ENCODE peak calls at places on chromosome 22, in four cellular contexts. One of them, this sample, is unnamed.
A peak's percentile ranks its signal among the peaks of the same experiment; 100 is the strongest.

GRCh38 chr22:44261164-44261860 is 51.4 kb downstream of the SHISAL1 start:
- DNase-seq in fibroblast of lung: no peak
- DNase-seq in cardiac fibroblast: no peak
- DNase-seq in prostate gland: no peak
- DNase-seq in this sample: no peak

GRCh38 chr22:27754247-27754887 is 47.2 kb downstream of the MN1 start:
- DNase-seq in fibroblast of lung: peak; percentile 70
- DNase-seq in cardiac fibroblast: no peak
- DNase-seq in prostate gland: peak; percentile 72
- DNase-seq in this sample: peak; percentile 38

GRCh38 chr22:19625331-19626041 is 88.8 kb upstream of the SEPTIN5 start:
- DNase-seq in fibroblast of lung: no peak
- DNase-seq in cardiac fibroblast: no peak
- DNase-seq in prostate gland: no peak
- DNase-seq in this sample: no peak

GRCh38 chr22:23520875-23521441 is 59.1 kb downstream of the IGLL1 start:
- DNase-seq in fibroblast of lung: peak; percentile 43
- DNase-seq in cardiac fibroblast: peak; percentile 14
- DNase-seq in prostate gland: no peak
- DNase-seq in this sample: no peak

GRCh38 chr22:25102722-25103121 is 96.9 kb upstream of the CRYBB3 start:
- DNase-seq in fibroblast of lung: no peak
- DNase-seq in cardiac fibroblast: no peak
- DNase-seq in prostate gland: no peak
- DNase-seq in this sample: no peak

GRCh38 chr22:21082248-21082647 is 36.5 kb downstream of the LRRC74B start:
- DNase-seq in fibroblast of lung: peak; percentile 39
- DNase-seq in cardiac fibroblast: no peak
- DNase-seq in prostate gland: no peak
- DNase-seq in this sample: peak; percentile 31

GRCh38 chr22:26479792-26480610 is 3.6 kb downstream of the HPS4 start:
- DNase-seq in fibroblast of lung: no peak
- DNase-seq in cardiac fibroblast: no peak
- DNase-seq in prostate gland: peak; percentile 63
- DNase-seq in this sample: no peak

GRCh38 chr22:22414266-22414665 is 94.3 kb downstream of the ZNF280B start:
- DNase-seq in fibroblast of lung: no peak
- DNase-seq in cardiac fibroblast: no peak
- DNase-seq in prostate gland: no peak
- DNase-seq in this sample: no peak

GRCh38 chr22:44909241-44909640 is 100.6 kb downstream of the PHF21B start:
- DNase-seq in fibroblast of lung: no peak
- DNase-seq in cardiac fibroblast: no peak
- DNase-seq in prostate gland: no peak
- DNase-seq in this sample: no peak

GRCh38 chr22:33832558-33833151 is 87.6 kb downstream of the LARGE1 start:
- DNase-seq in fibroblast of lung: peak; percentile 16
- DNase-seq in cardiac fibroblast: no peak
- DNase-seq in prostate gland: no peak
- DNase-seq in this sample: no peak

GRCh38 chr22:44574057-44574456 is 76.0 kb upstream of the RTL6 start:
- DNase-seq in fibroblast of lung: peak; percentile 69
- DNase-seq in cardiac fibroblast: peak; percentile 69
- DNase-seq in prostate gland: peak; percentile 47
- DNase-seq in this sample: no peak

GRCh38 chr22:32880061-32880460 is 78.6 kb downstream of the TIMP3 start:
- DNase-seq in fibroblast of lung: peak; percentile 84
- DNase-seq in cardiac fibroblast: peak; percentile 43
- DNase-seq in prostate gland: no peak
- DNase-seq in this sample: peak; percentile 27

GRCh38 chr22:44642096-44642644 is 59.8 kb upstream of the PRR5 start:
- DNase-seq in fibroblast of lung: no peak
- DNase-seq in cardiac fibroblast: no peak
- DNase-seq in prostate gland: no peak
- DNase-seq in this sample: no peak

GRCh38 chr22:33577862-33578411 is 342.3 kb downstream of the LARGE1 start:
- DNase-seq in fibroblast of lung: peak; percentile 12
- DNase-seq in cardiac fibroblast: no peak
- DNase-seq in prostate gland: no peak
- DNase-seq in this sample: peak; percentile 9

GRCh38 chr22:22462813-22463567 is 45.6 kb downstream of the ZNF280B start:
- DNase-seq in fibroblast of lung: no peak
- DNase-seq in cardiac fibroblast: peak; percentile 39
- DNase-seq in prostate gland: no peak
- DNase-seq in this sample: no peak

GRCh38 chr22:17705565-17706450 is 67.3 kb downstream of the BCL2L13 start:
- DNase-seq in fibroblast of lung: peak; percentile 33
- DNase-seq in cardiac fibroblast: no peak
- DNase-seq in prostate gland: no peak
- DNase-seq in this sample: no peak

GRCh38 chr22:29722587-29722986 is 2.8 kb downstream of the CABP7 start:
- DNase-seq in fibroblast of lung: peak; percentile 34
- DNase-seq in cardiac fibroblast: no peak
- DNase-seq in prostate gland: no peak
- DNase-seq in this sample: no peak

GRCh38 chr22:33380789-33381530 is 322.8 kb upstream of the SYN3 start:
- DNase-seq in fibroblast of lung: peak; percentile 96
- DNase-seq in cardiac fibroblast: peak; percentile 90
- DNase-seq in prostate gland: no peak
- DNase-seq in this sample: peak; percentile 85

GRCh38 chr22:32465661-32466060 is 1.4 kb upstream of the BPIFC start:
- DNase-seq in fibroblast of lung: no peak
- DNase-seq in cardiac fibroblast: no peak
- DNase-seq in prostate gland: no peak
- DNase-seq in this sample: no peak

GRCh38 chr22:20243545-20244249 is 24.4 kb downstream of the RTN4R start:
- DNase-seq in fibroblast of lung: peak; percentile 85
- DNase-seq in cardiac fibroblast: peak; percentile 80
- DNase-seq in prostate gland: peak; percentile 25
- DNase-seq in this sample: peak; percentile 92

GRCh38 chr22:49944399-49944891 is 16.1 kb upstream of the PIM3 start:
- DNase-seq in fibroblast of lung: no peak
- DNase-seq in cardiac fibroblast: no peak
- DNase-seq in prostate gland: no peak
- DNase-seq in this sample: no peak
- H3K4me3 ChIP-seq in fibroblast of lung: no peak overlapping the region
- H3K4me3 ChIP-seq in cardiac fibroblast: no peak overlapping the region
- H3K4me3 ChIP-seq in prostate gland: no peak overlapping the region
- H3K4me3 ChIP-seq in this sample: no peak overlapping the region

DNA sequence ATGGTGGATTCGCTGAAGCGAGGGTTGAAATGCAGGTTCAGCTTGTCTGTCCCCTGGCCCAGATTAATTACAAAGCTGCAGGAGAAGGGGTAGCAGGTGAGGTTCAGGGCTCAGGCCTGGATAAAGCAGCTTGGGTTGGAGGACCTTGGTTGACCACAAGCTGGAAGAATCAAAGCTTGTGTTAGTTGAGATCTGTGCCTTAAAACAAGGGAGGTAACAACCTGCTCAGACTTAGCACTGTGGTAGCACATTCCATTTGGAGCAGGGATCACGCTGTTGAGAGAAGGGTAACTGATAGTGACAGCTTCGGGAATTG is 9.3 kb downstream of the LGALS2 start:
- DNase-seq in fibroblast of lung: no peak
- DNase-seq in cardiac fibroblast: no peak
- DNase-seq in prostate gland: no peak
- DNase-seq in this sample: no peak
- H3K4me3 ChIP-seq in fibroblast of lung: no peak overlapping the region
- H3K4me3 ChIP-seq in cardiac fibroblast: no peak overlapping the region
- H3K4me3 ChIP-seq in prostate gland: no peak overlapping the region
- H3K4me3 ChIP-seq in this sample: no peak overlapping the region

DNA sequence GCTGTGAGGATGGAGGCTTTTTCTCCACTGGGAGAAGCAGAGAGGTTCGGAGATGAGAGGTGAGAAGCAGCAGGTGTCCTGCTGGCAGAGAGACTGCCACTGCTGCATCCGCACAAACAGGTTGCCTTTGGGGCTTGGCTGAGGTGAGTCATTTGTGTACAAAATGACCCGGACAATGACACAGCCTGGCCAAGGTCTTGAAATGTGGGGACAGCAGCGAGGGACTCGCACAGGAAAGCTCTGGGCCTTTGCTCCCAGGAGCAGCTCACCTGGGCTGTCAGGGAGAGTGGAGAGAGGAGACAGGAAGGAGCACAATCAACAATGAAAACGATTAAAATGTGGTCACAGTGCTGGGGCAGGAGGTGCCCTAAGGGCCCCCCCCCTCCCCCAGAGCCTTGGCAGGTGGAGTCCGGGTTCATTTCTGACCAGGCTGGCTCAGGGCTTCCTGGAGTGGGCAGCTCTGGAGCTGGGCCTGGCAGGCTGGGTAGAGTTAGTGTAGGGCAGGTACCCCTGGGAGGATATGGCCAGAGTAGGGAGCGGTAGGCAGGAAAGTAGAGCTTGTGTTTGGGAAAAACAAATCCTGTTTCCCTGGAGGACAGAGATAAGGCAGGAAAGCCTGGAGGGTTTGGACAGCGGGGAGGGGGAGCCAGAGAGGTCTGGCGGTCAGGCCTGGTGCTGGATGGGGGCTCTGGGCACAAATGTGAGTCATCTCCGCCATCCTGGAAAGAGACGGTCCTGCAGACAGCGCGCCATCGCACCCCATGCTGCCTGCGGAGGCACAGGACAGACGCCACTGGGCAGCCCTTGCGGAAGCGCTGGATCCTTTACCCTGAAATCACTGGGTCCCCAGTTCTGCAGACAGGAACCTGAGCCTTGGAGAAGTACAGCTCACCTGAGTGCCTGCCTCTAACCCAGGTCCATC is 37.8 kb upstream of the CELSR1 start:
- DNase-seq in fibroblast of lung: no peak
- DNase-seq in cardiac fibroblast: no peak
- DNase-seq in prostate gland: no peak
- DNase-seq in this sample: peak; percentile 43
- H3K4me3 ChIP-seq in fibroblast of lung: no peak overlapping the region
- H3K4me3 ChIP-seq in cardiac fibroblast: no peak overlapping the region
- H3K4me3 ChIP-seq in prostate gland: no peak overlapping the region
- H3K4me3 ChIP-seq in this sample: no peak overlapping the region

GRCh38 chr22:40243891-40244290 is 66.2 kb downstream of the TNRC6B start:
- DNase-seq in fibroblast of lung: no peak
- DNase-seq in cardiac fibroblast: no peak
- DNase-seq in prostate gland: no peak
- DNase-seq in this sample: no peak
- H3K4me3 ChIP-seq in fibroblast of lung: no peak overlapping the region
- H3K4me3 ChIP-seq in cardiac fibroblast: no peak overlapping the region
- H3K4me3 ChIP-seq in prostate gland: no peak overlapping the region
- H3K4me3 ChIP-seq in this sample: no peak overlapping the region

DNA sequence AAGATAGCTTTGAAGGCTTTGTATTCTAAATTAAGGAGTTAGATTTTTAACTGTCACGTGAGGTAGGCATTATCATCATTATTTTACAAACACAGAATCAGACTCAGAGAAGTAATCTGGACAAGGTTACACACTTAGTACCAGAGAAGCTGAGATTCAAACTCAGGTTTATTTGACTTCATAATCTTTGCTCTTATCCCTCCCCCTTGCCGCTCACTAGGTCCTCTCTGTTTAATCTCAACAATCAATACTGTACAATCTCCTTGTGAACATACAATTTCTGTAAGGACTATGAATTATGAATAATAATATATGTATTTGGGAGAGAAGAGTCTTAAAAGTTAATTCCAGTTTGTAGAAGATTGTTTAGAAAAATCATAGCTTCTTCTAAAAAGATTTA is 5.2 kb upstream of the DNAJB7 start:
- DNase-seq in fibroblast of lung: no peak
- DNase-seq in cardiac fibroblast: no peak
- DNase-seq in prostate gland: no peak
- DNase-seq in this sample: no peak
- H3K4me3 ChIP-seq in fibroblast of lung: no peak overlapping the region
- H3K4me3 ChIP-seq in cardiac fibroblast: no peak overlapping the region
- H3K4me3 ChIP-seq in prostate gland: no peak overlapping the region
- H3K4me3 ChIP-seq in this sample: no peak overlapping the region

DNA sequence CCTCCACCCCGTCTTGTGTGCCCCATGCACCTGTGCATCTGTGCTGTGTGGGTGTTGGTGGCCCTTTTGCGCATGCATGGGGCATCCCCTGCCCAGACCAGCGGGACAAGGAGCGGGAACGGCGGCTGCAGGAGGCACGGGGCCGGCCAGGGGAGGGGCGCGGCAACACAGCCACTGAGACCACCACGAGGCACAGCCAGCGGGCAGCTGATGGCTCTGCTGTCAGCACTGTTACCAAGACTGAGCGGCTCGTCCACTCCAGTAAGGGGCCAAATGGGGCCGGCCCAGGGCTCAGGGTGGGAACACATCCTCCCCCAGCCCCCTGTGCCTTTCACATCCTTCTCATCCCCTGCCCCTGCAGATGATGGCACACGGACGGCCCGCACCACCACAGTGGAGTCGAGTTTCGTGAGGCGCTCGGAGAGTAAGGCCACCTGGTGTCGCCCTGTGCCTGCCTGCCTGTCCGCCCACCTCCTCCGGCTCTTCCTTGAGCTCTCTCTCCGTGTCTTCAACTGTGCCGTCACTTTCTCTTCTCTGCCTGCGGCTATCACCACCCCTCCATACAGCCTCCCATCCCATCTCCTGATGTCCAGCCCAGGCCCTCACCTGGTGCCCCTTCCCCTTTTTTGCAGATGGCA is 10.6 kb downstream of the SELENOM start:
- DNase-seq in fibroblast of lung: no peak
- DNase-seq in cardiac fibroblast: no peak
- DNase-seq in prostate gland: no peak
- DNase-seq in this sample: no peak
- H3K4me3 ChIP-seq in fibroblast of lung: no peak overlapping the region
- H3K4me3 ChIP-seq in cardiac fibroblast: no peak overlapping the region
- H3K4me3 ChIP-seq in prostate gland: no peak overlapping the region
- H3K4me3 ChIP-seq in this sample: no peak overlapping the region

GRCh38 chr22:39080993-39081513 is 4.0 kb downstream of the APOBEC3G start:
- DNase-seq in fibroblast of lung: no peak
- DNase-seq in cardiac fibroblast: no peak
- DNase-seq in prostate gland: no peak
- DNase-seq in this sample: no peak

GRCh38 chr22:39073941-39074340 is 3.1 kb upstream of the APOBEC3G start:
- DNase-seq in fibroblast of lung: no peak
- DNase-seq in cardiac fibroblast: no peak
- DNase-seq in prostate gland: no peak
- DNase-seq in this sample: no peak

GRCh38 chr22:39078329-39078728 is 1.3 kb downstream of the APOBEC3G start:
- DNase-seq in fibroblast of lung: no peak
- DNase-seq in cardiac fibroblast: no peak
- DNase-seq in prostate gland: no peak
- DNase-seq in this sample: no peak

GRCh38 chr22:39080052-39080762 is 3.1 kb downstream of the APOBEC3G start:
- DNase-seq in fibroblast of lung: no peak
- DNase-seq in cardiac fibroblast: no peak
- DNase-seq in prostate gland: no peak
- DNase-seq in this sample: no peak

DNA sequence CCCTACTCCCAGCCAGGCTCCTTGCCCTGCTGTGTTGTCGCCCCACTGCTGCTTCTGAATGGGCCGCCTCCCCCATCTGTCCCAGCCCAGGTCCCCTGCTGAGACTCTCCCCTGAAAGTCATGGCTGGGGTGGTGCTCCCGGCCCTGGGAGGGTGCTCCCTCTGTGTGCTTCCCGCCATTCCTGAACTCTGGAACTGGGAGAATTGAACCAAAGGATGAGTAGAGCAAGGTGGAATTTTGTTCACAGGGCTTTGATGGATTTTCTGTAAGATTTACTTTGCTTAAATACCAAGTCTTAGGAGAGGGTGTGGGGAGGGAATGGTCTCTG is 402 bp downstream of the APOBEC3G start:
- DNase-seq in fibroblast of lung: no peak
- DNase-seq in cardiac fibroblast: no peak
- DNase-seq in prostate gland: no peak
- DNase-seq in this sample: no peak
- H3K4me3 ChIP-seq in fibroblast of lung: peak overlapping the region; percentile 58
- H3K4me3 ChIP-seq in cardiac fibroblast: peak overlapping the region; percentile 54
- H3K4me3 ChIP-seq in prostate gland: peak overlapping the region; percentile 34
- H3K4me3 ChIP-seq in this sample: peak overlapping the region; percentile 9

GRCh38 chr22:38215156-38216038 is 13.6 kb downstream of the MAFF start:
- DNase-seq in fibroblast of lung: no peak
- DNase-seq in cardiac fibroblast: no peak
- DNase-seq in prostate gland: no peak
- DNase-seq in this sample: no peak
- H3K4me3 ChIP-seq in fibroblast of lung: no peak overlapping the region
- H3K4me3 ChIP-seq in cardiac fibroblast: no peak overlapping the region
- H3K4me3 ChIP-seq in prostate gland: no peak overlapping the region
- H3K4me3 ChIP-seq in this sample: no peak overlapping the region

This sample was measured in cardiac muscle cell.